ENCODE peak calls at places on chromosomes 3 and 15, in nine cellular contexts. S is esophagus squamous epithelium, F is fibroblast of mammary gland, T is heart left ventricle, X is nephron progenitor cell, U is Calu3, I is endothelial cell, J is HFF-Myc, C is breast epithelium. M is an unnamed sample.

GRCh38 chr15:65409284-65409631 is 13.5 kb downstream of the IGDCC4 start:
- DNase-seq in S (no peak), F (peak; percentile 100), T (no peak), X (no peak), U (no peak), I (no peak), J (peak; percentile 98), C (no peak), M (no peak)

GRCh38 chr15:55791576-55792400 is 48.8 kb upstream of the PRTG start:
- DNase-seq in S (no peak), F (peak; percentile 72), T (no peak), X (no peak), U (peak; percentile 38), I (no peak), J (no peak), C (no peak), M (no peak)

GRCh38 chr3:134322286-134322685 is 52.0 kb downstream of the AMOTL2 start:
- DNase-seq in S (no peak), F (no peak), T (no peak), X (no peak), U (no peak), I (no peak), J (no peak), C (no peak), M (no peak)

GRCh38 chr15:73331991-73332925 is 36.5 kb downstream of the HCN4 start:
- DNase-seq in S (no peak), F (no peak), T (peak; percentile 36), X (no peak), U (no peak), I (no peak), J (no peak), C (no peak), M (no peak)

GRCh38 chr3:153291052-153291689 is 129.1 kb downstream of the RAP2B start:
- DNase-seq in S (no peak), F (peak; percentile 52), T (no peak), X (peak; percentile 7), U (peak; percentile 47), I (no peak), J (no peak), C (no peak), M (no peak)

GRCh38 chr3:107268461-107268860 is 108.8 kb upstream of the CCDC54 start:
- DNase-seq in S (no peak), F (peak; percentile 39), T (no peak), X (no peak), U (no peak), I (no peak), J (no peak), C (no peak), M (no peak)

GRCh38 chr3:175041369-175041768 is 182.2 kb downstream of the NAALADL2 start:
- DNase-seq in S (no peak), F (no peak), T (no peak), X (no peak), U (no peak), I (no peak), J (no peak), C (no peak), M (no peak)

GRCh38 chr15:101172421-101173097 is 79.3 kb downstream of the CHSY1 start:
- DNase-seq in S (no peak), F (no peak), T (no peak), X (no peak), U (no peak), I (no peak), J (no peak), C (no peak), M (no peak)

GRCh38 chr3:103684956-103685355 is 1250.1 kb downstream of the ZPLD1 start:
- DNase-seq in S (no peak), F (no peak), T (no peak), X (no peak), U (no peak), I (no peak), J (no peak), C (no peak), M (no peak)

GRCh38 chr15:30044377-30044776 is 38.4 kb upstream of the GOLGA8J start:
- DNase-seq in S (no peak), F (no peak), T (no peak), X (no peak), U (no peak), I (no peak), J (no peak), C (no peak), M (no peak)

DNA sequence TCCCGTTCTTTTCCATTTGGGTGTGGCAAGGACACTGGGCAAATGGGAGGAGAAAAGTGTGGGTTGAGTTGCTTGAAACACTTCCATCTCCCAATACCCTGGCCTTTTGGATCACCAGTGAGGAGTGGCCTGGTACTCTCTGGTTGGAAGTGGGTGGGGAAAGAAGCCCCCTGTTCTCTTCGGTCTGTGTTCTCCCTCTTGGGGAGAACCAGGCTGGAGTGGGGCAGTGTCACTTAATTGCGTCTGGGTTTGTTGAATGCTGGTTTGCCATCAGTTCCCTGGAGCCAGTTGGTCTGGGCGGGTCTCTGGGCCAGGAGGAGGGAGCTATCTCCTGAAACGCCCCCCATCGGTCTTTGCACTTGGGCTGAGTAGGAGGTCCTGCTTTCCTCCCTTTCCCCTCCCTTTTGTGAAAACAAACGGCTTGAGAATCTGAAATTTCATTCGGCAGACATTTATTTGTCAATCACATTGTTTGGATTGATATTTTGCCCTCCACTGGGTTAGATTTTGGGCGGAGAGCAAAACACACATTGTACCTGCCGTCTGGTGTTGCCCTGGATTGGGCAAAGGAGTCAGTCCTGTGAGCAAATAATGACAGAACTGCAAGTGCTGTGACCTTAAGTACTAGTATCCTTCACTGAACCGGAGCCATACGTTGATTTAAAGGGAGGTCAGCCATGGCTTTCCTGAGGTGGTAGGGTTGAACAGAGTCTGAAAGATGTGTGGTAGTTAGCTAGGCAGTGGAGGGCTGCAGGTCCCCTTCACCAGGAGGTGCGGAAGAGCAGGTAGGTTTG is 1.6 kb downstream of the PDIA5 start:
- DNase-seq in S (no peak), F (peak; percentile 57), T (no peak), X (no peak), U (peak; percentile 37), I (no peak), J (no peak), C (no peak), M (no peak)
- TF ChIP-seq CTCF in S (no peak), F (no peak), T (no peak), X (no peak), U (no peak), I (no peak), J (no peak), C (no peak), M (no peak)

DNA sequence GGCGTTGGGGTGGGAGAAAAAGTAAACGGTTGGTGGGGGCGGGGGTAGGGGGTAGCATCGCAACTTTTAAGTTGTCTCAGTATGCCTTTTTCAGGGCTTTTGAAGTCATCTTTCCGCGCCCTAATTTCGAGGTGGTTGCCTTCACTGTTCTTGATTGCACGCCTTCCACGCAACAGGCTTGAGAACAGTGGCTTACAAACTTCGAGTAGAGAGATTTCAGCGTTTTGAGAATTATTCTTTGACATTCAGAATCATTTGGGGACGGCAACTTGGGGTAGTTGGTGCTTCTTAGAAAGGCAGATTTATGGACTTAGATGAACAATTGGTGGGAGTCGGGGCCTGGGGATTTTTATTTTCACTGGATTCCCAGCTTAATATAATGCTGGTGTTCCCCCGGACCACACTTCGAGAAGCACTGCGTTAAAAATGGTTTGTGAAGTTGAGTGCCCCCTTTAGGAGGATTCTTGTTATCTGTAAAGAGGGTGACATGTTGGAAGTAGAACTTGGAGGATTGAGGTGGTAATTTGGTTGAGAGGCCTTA is 880 bp downstream of the PPP4R2 start:
- DNase-seq in S (no peak), F (peak; percentile 69), T (no peak), X (peak; percentile 18), U (peak; percentile 26), I (peak; percentile 17), J (no peak), C (no peak), M (no peak)
- TF ChIP-seq CTCF in S (peak; percentile 26), F (peak; percentile 55), T (peak; percentile 47), X (peak; percentile 43), U (peak; percentile 13), I (no peak), J (peak; percentile 51), C (no peak), M (no peak)

DNA sequence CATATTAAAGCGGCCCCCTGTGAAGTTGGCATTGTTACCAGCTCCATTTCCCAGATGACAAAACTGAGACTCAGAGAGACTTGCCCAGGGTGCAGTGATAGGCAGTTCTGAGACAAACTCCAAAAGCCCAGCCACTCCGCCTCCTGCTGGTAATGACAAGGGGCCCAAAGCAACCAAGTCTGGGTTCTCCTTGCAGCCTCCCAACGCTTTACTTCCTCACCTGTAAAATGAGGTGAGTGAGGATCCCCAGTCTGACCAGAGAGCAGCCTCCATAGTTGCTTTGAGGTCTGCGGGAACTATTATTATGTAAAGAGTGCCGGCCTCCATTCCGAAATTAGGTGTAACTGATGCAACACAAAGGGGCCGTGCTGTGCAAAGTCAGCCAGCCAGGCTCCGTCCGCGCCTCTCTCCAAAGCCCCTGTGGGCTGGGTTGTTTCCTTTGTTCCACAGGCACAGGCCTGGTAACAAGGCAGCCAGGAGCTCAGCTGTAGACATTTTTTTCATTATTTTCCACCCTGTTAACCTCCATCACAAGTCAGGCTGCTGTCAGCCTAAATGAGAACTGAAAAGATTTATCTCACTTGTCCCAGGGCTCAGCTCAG is 139.1 kb upstream of the RAD18 start:
- DNase-seq in S (no peak), F (no peak), T (no peak), X (peak; percentile 48), U (no peak), I (no peak), J (no peak), C (no peak), M (no peak)
- TF ChIP-seq CTCF in S (no peak), F (no peak), T (no peak), X (no peak), U (no peak), I (no peak), J (no peak), C (no peak), M (no peak)

GRCh38 chr3:57006048-57006709 is 54.3 kb upstream of the SPATA12 start:
- DNase-seq in S (no peak), F (peak; percentile 8), T (no peak), X (peak; percentile 21), U (no peak), I (no peak), J (no peak), C (no peak), M (no peak)

GRCh38 chr3:57004154-57004730 is 56.2 kb upstream of the SPATA12 start:
- DNase-seq in S (no peak), F (no peak), T (no peak), X (no peak), U (no peak), I (no peak), J (no peak), C (peak; percentile 69), M (no peak)

GRCh38 chr3:57007513-57008415 is 52.7 kb upstream of the SPATA12 start:
- DNase-seq in S (peak; percentile 3), F (peak; percentile 94), T (no peak), X (no peak), U (peak; percentile 54), I (no peak), J (peak; percentile 65), C (peak; percentile 72), M (peak; percentile 44)

GRCh38 chr3:57009367-57009766 is 51.1 kb upstream of the SPATA12 start:
- DNase-seq in S (no peak), F (peak; percentile 59), T (no peak), X (no peak), U (no peak), I (no peak), J (no peak), C (no peak), M (no peak)

DNA sequence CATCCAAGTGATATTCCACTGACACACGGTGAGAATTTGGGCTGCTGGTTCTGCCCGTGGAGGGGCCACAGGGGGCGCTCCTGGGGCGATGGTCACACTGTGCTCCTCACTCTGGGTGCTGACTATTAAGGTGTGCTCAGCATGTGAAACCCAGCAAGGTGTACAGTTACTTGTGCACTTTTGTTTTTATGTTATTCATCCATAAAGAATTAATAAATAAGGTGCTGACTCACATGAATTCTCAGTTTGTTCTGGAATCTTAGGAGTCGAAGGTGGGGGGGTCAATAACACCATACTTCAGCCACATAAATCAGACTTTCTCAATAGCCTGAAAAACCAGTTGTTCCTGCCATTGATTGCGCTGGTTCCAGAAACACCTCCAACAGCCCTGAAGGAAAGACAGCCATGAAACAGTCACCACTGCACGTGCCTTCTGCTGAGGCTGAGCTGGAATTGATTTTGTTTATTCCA is 53.5 kb upstream of the SPATA12 start:
- DNase-seq in S (no peak), F (peak; percentile 71), T (no peak), X (peak; percentile 36), U (peak; percentile 72), I (peak; percentile 30), J (no peak), C (no peak), M (no peak)
- TF ChIP-seq CTCF in S (peak; percentile 12), F (peak; percentile 33), T (no peak), X (peak; percentile 33), U (peak; percentile 55), I (peak; percentile 12), J (peak; percentile 43), C (no peak), M (no peak)

M was measured in omental fat pad.